ENCODE peak calls at places on chromosomes 11 and 22, in seven cellular contexts. Q, D, P, S, E, F and B are unnamed samples.

GRCh38 chr11:122678406-122678805 is 22.9 kb downstream of the UBASH3B start:
- DNase-seq in Q (no peak), D (no peak), P (no peak), S (no peak), E (no peak), F (no peak), B (no peak)

GRCh38 chr11:35914824-35915223 is 29.0 kb upstream of the LDLRAD3 start:
- DNase-seq in Q (no peak), D (no peak), P (no peak), S (no peak), E (no peak), F (no peak), B (no peak)

GRCh38 chr11:69499946-69500284 is 18.5 kb downstream of the LINC01488 start:
- DNase-seq in Q (no peak), D (no peak), P (no peak), S (no peak), E (no peak), F (no peak), B (no peak)

GRCh38 chr11:27904358-27905055 is 203.4 kb downstream of the KIF18A start:
- DNase-seq in Q (no peak), D (no peak), P (no peak), S (no peak), E (no peak), F (peak), B (no peak)

GRCh38 chr11:64287676-64288352 is 2.2 kb downstream of the GPR137 start:
- DNase-seq in Q (no peak), D (no peak), P (no peak), S (no peak), E (no peak), F (no peak), B (no peak)

GRCh38 chr11:84969103-84969502 is 658.0 kb downstream of the DLG2 start:
- DNase-seq in Q (no peak), D (no peak), P (no peak), S (no peak), E (no peak), F (peak), B (no peak)

GRCh38 chr22:48659393-48659792 is 1168.3 kb downstream of the BRD1 start:
- DNase-seq in Q (no peak), D (no peak), P (no peak), S (no peak), E (no peak), F (no peak), B (no peak)

GRCh38 chr22:30277547-30278344 is 11.1 kb upstream of the OSM start:
- DNase-seq in Q (peak), D (no peak), P (peak), S (no peak), E (no peak), F (peak), B (peak)

GRCh38 chr22:39314251-39314971 is 5.0 kb downstream of the RPL3 start:
- DNase-seq in Q (no peak), D (no peak), P (no peak), S (no peak), E (no peak), F (no peak), B (no peak)

GRCh38 chr11:73781303-73781702 is 6.4 kb upstream of the MRPL48 start:
- DNase-seq in Q (no peak), D (no peak), P (no peak), S (no peak), E (no peak), F (no peak), B (no peak)

GRCh38 chr11:126480410-126481302 is 125.2 kb downstream of the ST3GAL4 start:
- DNase-seq in Q (peak), D (peak), P (peak), S (peak), E (peak), F (peak), B (peak)

GRCh38 chr22:29270475-29271271 is 2.6 kb downstream of the EWSR1 start:
- DNase-seq in Q (no peak), D (no peak), P (peak), S (no peak), E (no peak), F (peak), B (peak)

GRCh38 chr11:47571012-47571729 is 5.8 kb downstream of the PTPMT1 start:
- DNase-seq in Q (no peak), D (no peak), P (no peak), S (no peak), E (no peak), F (no peak), B (no peak)

GRCh38 chr11:36009469-36009868 is 65.6 kb downstream of the LDLRAD3 start:
- DNase-seq in Q (no peak), D (no peak), P (peak), S (no peak), E (no peak), F (peak), B (no peak)

GRCh38 chr11:75919525-75919924 is 104.5 kb downstream of the UVRAG start:
- DNase-seq in Q (no peak), D (no peak), P (peak), S (no peak), E (no peak), F (no peak), B (no peak)

GRCh38 chr11:42410251-42410956 is 901.4 kb upstream of the API5 start:
- DNase-seq in Q (no peak), D (no peak), P (peak), S (no peak), E (no peak), F (no peak), B (peak)

GRCh38 chr22:25448435-25449051 is 115.9 kb upstream of the GRK3 start:
- DNase-seq in Q (no peak), D (no peak), P (peak), S (no peak), E (peak), F (peak), B (peak)